ENCODE peak calls at places on chromosomes 16 and 17, in four cellular contexts. M is HCT116, A is HepG2, X is GM12878. Z is an unnamed sample.

GRCh38 chr17:13287226-13287625 is 269.4 kb upstream of the ELAC2 start:
- DNase-seq in A (no peak), M (no peak), X (no peak), Z (no peak)

GRCh38 chr17:3990391-3991127 is 26.3 kb upstream of the ATP2A3 start:
- DNase-seq in A (no peak), M (no peak), X (no peak), Z (peak)

GRCh38 chr17:83019376-83019775 is 60.0 kb upstream of the METRNL start:
- DNase-seq in X (no peak), A (no peak), M (no peak), Z (peak)

GRCh38 chr17:73142763-73143395 is 21.9 kb upstream of the SSTR2 start:
- DNase-seq in X (no peak), M (no peak), A (no peak), Z (no peak)

GRCh38 chr17:49819118-49819517 is 28.8 kb downstream of the TAC4 start:
- DNase-seq in X (no peak), A (no peak), M (no peak), Z (no peak)

GRCh38 chr17:17751489-17751995 is 70.3 kb downstream of the RAI1 start:
- DNase-seq in M (no peak), X (no peak), A (no peak), Z (no peak)

GRCh38 chr17:8016632-8017424 is 14.4 kb downstream of the GUCY2D start:
- DNase-seq in X (no peak), M (no peak), A (no peak), Z (peak)

GRCh38 chr16:3305109-3306068 is at the start of the genes TIGD7 and ZNF75A:
- DNase-seq in X (peak), M (peak), A (no peak), Z (peak)

GRCh38 chr17:77840576-77841160 is 117.8 kb upstream of the TNRC6C start:
- DNase-seq in X (no peak), A (no peak), M (no peak), Z (no peak)

GRCh38 chr17:61867033-61867432 is 3.7 kb upstream of the BRIP1 start:
- DNase-seq in X (no peak), M (no peak), A (no peak), Z (no peak)

GRCh38 chr17:78808106-78808635 is 26.1 kb upstream of the CYTH1 start:
- DNase-seq in A (no peak), X (no peak), M (no peak), Z (no peak)

GRCh38 chr16:15775663-15776304 is 81.0 kb downstream of the MYH11 start:
- DNase-seq in A (no peak), X (no peak), M (no peak), Z (no peak)

GRCh38 chr17:731943-732787 is at the start of gene TLCD3A:
- DNase-seq in A (no peak), X (no peak), M (no peak), Z (peak)
- TF ChIP-seq ZBTB33 in A (no peak), X (no peak), M (no peak), Z (no peak)

GRCh38 chr16:56610017-56610608 is 1.7 kb downstream of the MT2A start:
- DNase-seq in X (peak), M (peak), A (peak), Z (no peak)

GRCh38 chr16:56608043-56608875 is at the start of gene MT2A:
- DNase-seq in A (peak), M (peak), X (no peak), Z (peak)

GRCh38 chr16:56609463-56609921 is 1.1 kb downstream of the MT2A start:
- DNase-seq in A (peak), M (peak), X (peak), Z (peak)

GRCh38 chr16:56607675-56608042 is 725 bp upstream of the MT2A start:
- DNase-seq in X (no peak), M (no peak), A (no peak), Z (no peak)

DNA sequence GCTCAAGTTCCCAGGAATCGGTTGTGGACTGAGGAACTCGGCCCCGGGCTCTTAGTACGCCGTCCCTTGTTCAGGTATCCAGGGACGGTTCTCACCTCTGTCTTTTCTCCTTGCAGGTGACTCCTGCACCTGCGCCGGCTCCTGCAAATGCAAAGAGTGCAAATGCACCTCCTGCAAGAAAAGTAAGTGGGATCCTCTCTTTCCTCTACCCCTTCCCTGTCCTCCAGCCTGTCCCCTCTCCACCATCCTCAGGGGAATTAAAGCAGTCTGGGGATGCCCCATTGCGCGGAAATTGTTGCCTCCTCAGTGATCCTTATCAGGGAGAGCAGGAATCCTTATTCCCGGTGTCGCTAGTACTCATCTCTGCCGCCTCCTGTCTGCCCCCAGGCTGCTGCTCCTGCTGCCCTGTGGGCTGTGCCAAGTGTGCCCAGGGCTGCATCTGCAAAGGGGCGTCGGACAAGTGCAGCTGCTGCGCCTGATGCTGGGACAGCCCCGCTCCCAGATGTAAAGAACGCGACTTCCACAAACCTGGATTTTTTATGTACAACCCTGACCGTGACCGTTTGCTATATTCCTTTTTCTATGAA is 585 bp downstream of the MT2A start:
- DNase-seq in M (no peak), A (no peak), X (no peak), Z (peak)
- TF ChIP-seq ZBTB33 in M (no peak), A (no peak), X (no peak), Z (no peak)

DNA sequence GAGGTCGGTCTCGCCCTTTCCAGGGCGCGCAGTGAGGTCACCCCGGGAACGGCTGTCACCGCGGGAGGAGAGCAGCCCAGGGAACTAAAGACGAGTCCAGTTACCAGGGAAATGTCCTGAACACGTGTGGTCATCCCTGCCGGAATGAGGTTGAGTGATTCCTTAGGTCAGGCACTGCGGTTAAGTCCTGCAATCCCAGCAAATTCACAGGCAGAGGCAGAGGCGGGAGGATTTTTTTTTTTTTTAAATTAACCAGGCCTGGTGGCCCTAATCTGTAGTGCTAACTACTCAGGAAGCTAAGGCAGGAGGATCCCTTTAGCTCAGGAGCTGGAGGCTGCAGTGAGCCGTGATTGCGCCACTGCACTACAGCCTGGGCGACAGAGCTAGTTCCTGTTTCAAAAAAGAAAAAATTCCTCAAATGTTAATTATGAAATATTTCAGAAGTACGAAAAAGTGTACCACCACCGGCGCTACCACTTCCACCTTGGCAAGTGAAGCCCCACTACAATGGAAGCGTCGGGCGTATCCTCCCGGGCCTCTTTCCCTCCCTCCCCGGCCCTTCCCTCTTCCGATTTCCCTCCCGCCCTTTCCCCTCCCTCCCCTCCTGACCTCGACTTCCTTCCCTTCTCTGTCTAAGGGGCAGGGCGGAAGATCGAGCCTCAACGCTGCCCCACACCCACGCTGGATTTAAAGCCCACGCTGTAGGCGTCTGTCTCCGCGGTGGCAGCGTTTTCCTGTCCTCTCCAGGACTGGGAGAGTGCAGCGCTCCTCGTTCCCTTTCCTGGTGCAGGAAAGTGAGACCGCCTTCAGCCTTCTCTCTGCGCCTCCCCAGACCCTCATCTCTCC is 27.3 kb downstream of the SLFN11 start:
- DNase-seq in M (no peak), A (no peak), X (no peak), Z (peak)
- TF ChIP-seq ZBTB33 in M (no peak), A (no peak), X (no peak), Z (no peak)

GRCh38 chr17:31513731-31514427 is 122.4 kb downstream of the RAB11FIP4 start:
- DNase-seq in X (no peak), M (no peak), A (no peak), Z (no peak)

GRCh38 chr17:31512796-31513195 is 121.3 kb downstream of the RAB11FIP4 start:
- DNase-seq in A (no peak), M (no peak), X (no peak), Z (no peak)

GRCh38 chr17:31512104-31512740 is 120.7 kb downstream of the RAB11FIP4 start:
- DNase-seq in M (no peak), X (no peak), A (no peak), Z (no peak)

GRCh38 chr17:31517524-31517923 is 126.0 kb downstream of the RAB11FIP4 start:
- DNase-seq in A (peak), M (no peak), X (no peak), Z (peak)

DNA sequence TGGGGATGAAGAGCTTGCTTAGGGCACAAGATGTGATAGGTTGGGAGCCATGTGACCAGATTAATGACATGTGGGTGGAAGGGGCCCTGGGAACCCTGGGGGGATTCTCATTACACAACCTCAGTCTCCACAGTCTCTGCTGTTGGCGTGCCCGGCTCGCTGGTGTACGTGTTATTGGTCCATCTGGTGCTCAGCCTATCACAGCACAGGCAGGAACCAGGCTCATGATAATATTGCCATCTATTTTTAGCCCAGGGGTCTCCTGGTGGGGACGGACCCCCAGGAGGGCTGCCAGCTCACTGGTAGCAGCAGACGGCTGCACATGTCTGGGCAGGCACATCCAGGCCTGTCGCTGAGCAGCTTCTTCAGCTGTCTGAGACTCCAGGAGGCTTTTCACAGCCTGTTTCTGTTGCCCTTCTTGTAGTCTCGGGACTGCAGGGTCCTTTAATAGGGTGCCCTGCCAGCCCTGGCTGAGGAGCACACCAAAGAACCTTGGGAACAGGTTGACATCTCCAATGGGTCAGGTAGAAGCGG is 123.8 kb downstream of the RAB11FIP4 start:
- DNase-seq in A (no peak), X (no peak), M (no peak), Z (no peak)
- TF ChIP-seq ZBTB33 in A (no peak), X (no peak), M (no peak), Z (no peak)

GRCh38 chr17:48599373-48599772 is 5.4 kb downstream of the HOXB6 start:
- DNase-seq in A (no peak), M (no peak), X (no peak), Z (no peak)

GRCh38 chr17:48598727-48599126 is 5.1 kb upstream of the HOXB5 start:
- DNase-seq in M (no peak), A (no peak), X (no peak), Z (no peak)

GRCh38 chr17:48601528-48602430 is 3.0 kb downstream of the HOXB6 start:
- DNase-seq in A (no peak), X (no peak), M (no peak), Z (no peak)

GRCh38 chr17:48601184-48601527 is 3.6 kb downstream of the HOXB6 start:
- DNase-seq in M (no peak), X (no peak), A (no peak), Z (no peak)

DNA sequence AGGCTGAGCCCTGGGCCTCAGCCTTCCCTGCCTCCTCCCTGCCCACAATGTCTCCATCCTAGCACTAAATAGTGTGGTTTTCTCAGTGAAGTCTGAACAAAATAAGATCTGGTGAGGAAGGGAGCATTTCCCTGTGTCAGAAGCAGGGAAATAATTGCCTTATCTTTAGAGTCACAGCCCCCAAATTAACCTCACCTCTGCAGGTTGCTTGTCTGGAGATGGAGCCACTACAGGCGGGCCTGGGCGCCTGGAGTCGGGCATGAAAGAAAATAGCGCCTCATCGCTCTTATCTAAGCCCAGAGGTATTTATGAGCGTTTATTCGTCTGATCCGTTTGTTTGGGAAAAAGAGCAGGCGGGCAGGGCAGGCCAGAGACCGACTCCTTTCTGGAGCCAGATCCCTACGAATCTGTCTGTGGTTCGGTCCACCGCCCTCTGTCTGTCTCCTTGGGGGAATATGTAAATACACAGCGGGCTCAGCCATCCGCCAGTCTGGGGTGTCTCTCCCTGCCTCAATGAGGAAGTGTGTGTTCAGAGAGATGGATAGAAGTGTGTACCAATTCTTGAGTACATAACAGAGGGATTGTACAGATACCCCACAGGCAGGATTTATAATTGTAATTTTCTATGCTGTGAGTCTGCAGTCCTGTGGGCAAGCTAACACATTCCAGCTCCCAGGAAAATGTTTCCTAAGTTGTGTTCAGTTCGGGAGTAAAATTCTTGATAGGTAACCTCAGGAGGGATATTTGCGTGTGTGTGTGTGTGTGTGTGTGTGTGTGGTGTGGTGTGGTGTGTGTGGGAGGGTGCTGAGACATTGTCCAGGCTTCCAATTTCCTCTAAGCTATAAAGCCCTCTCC is 4.3 kb downstream of the HOXB6 start:
- DNase-seq in X (no peak), M (no peak), A (no peak), Z (no peak)
- TF ChIP-seq ZBTB33 in X (no peak), M (no peak), A (no peak), Z (no peak)

GRCh38 chr16:81581107-81581506 is 136.5 kb downstream of the CMIP start:
- DNase-seq in A (no peak), X (no peak), M (no peak), Z (no peak)
- TF ChIP-seq ZBTB33 in A (peak), X (no peak), M (no peak), Z (no peak)

GRCh38 chr17:63395075-63395815 is 50.9 kb downstream of the CYB561 start:
- DNase-seq in M (no peak), X (no peak), A (no peak), Z (no peak)

GRCh38 chr17:63398680-63399079 is 47.4 kb downstream of the CYB561 start:
- DNase-seq in M (no peak), X (no peak), A (no peak), Z (no peak)

GRCh38 chr17:63399316-63399715 is 46.8 kb downstream of the CYB561 start:
- DNase-seq in M (no peak), A (no peak), X (no peak), Z (peak)

GRCh38 chr17:63402808-63403207 is 43.3 kb downstream of the CYB561 start:
- DNase-seq in X (no peak), M (no peak), A (no peak), Z (no peak)

GRCh38 chr17:63399856-63400255 is 46.2 kb downstream of the CYB561 start:
- DNase-seq in X (no peak), M (no peak), A (no peak), Z (peak)
- TF ChIP-seq ZBTB33 in X (no peak), M (no peak), A (no peak), Z (no peak)

GRCh38 chr16:76985362-76985761 is 205.6 kb upstream of the MON1B start:
- DNase-seq in X (no peak), A (no peak), M (no peak), Z (no peak)
- TF ChIP-seq ZBTB33 in X (no peak), A (no peak), M (no peak), Z (no peak)